ENCODE peak calls at places on chromosomes 11 and 22, in nine cellular contexts. X is NCI-H69; L is COLO829; H is activated CD4-positive, alpha-beta T cell treated with anti-CD3 and anti-CD28 coated beads, Interleukin-2, amount 50 U/mL, for 24 hours; G is choroid plexus epithelial cell; I is WERI-Rb-1; M is Right ventricle myocardium superior; V is AG04450; J is activated T-helper 1 cell treated with anti-CD3 and anti-CD28 coated beads, Interleukin-12 subunit alpha, Interleukin-12 subunit beta, Interleukin-2, Interleukin-4 antibody, amounts not matched to agents 30 ng/mL and 10 ng/mL and 1 ng/mL, durations not matched to agents 14 hours and 24 hours and 36 hours. B is an unnamed sample.

GRCh38 chr22:31870890-31871289 is 73.4 kb upstream of the YWHAH start:
- DNase-seq in J (no peak), H (no peak), L (no peak), I (no peak), V (no peak), G (peak; percentile 81), M (no peak), X (peak; percentile 71), B (no peak)

GRCh38 chr11:115244758-115245157 is 259.5 kb downstream of the CADM1 start:
- DNase-seq in J (no peak), L (peak; percentile 71), H (no peak), V (no peak), X (peak; percentile 25), I (no peak), G (no peak), M (no peak), B (no peak)

GRCh38 chr11:71193431-71193830 is 58.9 kb downstream of the SHANK2 start:
- DNase-seq in G (no peak), M (no peak), I (no peak), V (no peak), J (no peak), X (no peak), L (no peak), H (no peak), B (no peak)

GRCh38 chr11:20259506-20259905 is 99.2 kb upstream of the DBX1 start:
- DNase-seq in X (no peak), V (no peak), I (no peak), H (no peak), M (no peak), L (no peak), J (no peak), G (no peak), B (no peak)

GRCh38 chr11:41394562-41395160 is 64.8 kb downstream of the LRRC4C start:
- DNase-seq in G (no peak), L (no peak), J (no peak), X (peak; percentile 21), V (no peak), M (no peak), H (no peak), I (no peak), B (no peak)

GRCh38 chr22:40605676-40606250 is 30.8 kb downstream of the MRTFA start:
- DNase-seq in X (no peak), L (no peak), G (peak; percentile 69), I (no peak), V (no peak), M (no peak), H (no peak), J (no peak), B (no peak)

GRCh38 chr22:29766632-29767288 is at the start of gene ZMAT5:
- DNase-seq in M (peak; percentile 96), I (peak; percentile 97), J (peak; percentile 90), V (peak; percentile 91), H (peak; percentile 91), X (peak; percentile 99), G (peak; percentile 99), L (peak; percentile 99), B (peak; percentile 94)

GRCh38 chr11:11472096-11472495 is 119.0 kb upstream of the CSNK2A3 start:
- DNase-seq in H (no peak), J (no peak), M (peak; percentile 50), G (no peak), X (peak; percentile 20), L (no peak), V (no peak), I (no peak), B (no peak)

GRCh38 chr11:66919938-66920337 is 38.2 kb downstream of the PC start:
- DNase-seq in G (no peak), L (no peak), M (no peak), H (no peak), V (no peak), X (no peak), I (no peak), J (no peak), B (no peak)

GRCh38 chr11:65120831-65121230 is 1.1 kb downstream of the FAU start:
- DNase-seq in I (no peak), X (no peak), M (no peak), G (no peak), J (no peak), L (no peak), V (no peak), H (no peak), B (no peak)

GRCh38 chr11:75492181-75492820 is 33.4 kb downstream of the GDPD5 start:
- DNase-seq in H (peak; percentile 50), V (no peak), G (peak; percentile 31), M (no peak), J (peak; percentile 49), X (peak; percentile 74), L (no peak), I (peak; percentile 52), B (no peak)

GRCh38 chr22:47063071-47063509 is 300.6 kb downstream of the TBC1D22A start:
- DNase-seq in X (no peak), G (no peak), L (no peak), I (no peak), V (no peak), M (peak; percentile 23), H (no peak), J (no peak), B (no peak)